ENCODE peak calls at places on chromosomes 3 and 15, in six cellular contexts. M is HEK293T, Q is 8988T, J is T-helper 2 cell, W is NCI-H460, R is upper lobe of right lung. U is an unnamed sample.

GRCh38 chr3:44175070-44175469 is 66.6 kb upstream of the TOPAZ1 start:
- DNase-seq in R (no peak), Q (no peak), W (no peak), J (no peak), M (no peak), U (no peak)

GRCh38 chr15:33846862-33847261 is 121.4 kb upstream of the CHRM5 start:
- DNase-seq in J (no peak), W (no peak), R (no peak), Q (no peak), M (no peak), U (no peak)

GRCh38 chr3:38348903-38349302 is 2.3 kb downstream of the XYLB start:
- DNase-seq in M (no peak), R (no peak), Q (no peak), W (no peak), J (no peak), U (no peak)

GRCh38 chr15:71812966-71813722 is 2.8 kb downstream of the NR2E3 start:
- DNase-seq in Q (no peak), R (no peak), J (no peak), W (no peak), M (no peak), U (no peak)

GRCh38 chr3:126983653-126984390 is 907 bp downstream of the PLXNA1 start:
- DNase-seq in W (no peak), Q (peak), M (peak), J (peak), R (peak), U (peak)

GRCh38 chr3:72560857-72561675 is 287.2 kb downstream of the SHQ1 start:
- DNase-seq in W (no peak), M (no peak), R (no peak), Q (no peak), J (no peak), U (no peak)

GRCh38 chr15:58698887-58699641 is 50.4 kb downstream of the ADAM10 start:
- DNase-seq in Q (no peak), R (no peak), W (no peak), J (no peak), M (no peak), U (no peak)

GRCh38 chr15:63678383-63678782 is 81.2 kb downstream of the FBXL22 start:
- DNase-seq in R (no peak), Q (no peak), M (no peak), W (no peak), J (no peak), U (no peak)

GRCh38 chr3:194485876-194486539 is 794 bp downstream of the ATP13A3 start:
- DNase-seq in J (peak), W (no peak), Q (peak), M (peak), R (peak), U (peak)

GRCh38 chr15:77497108-77497737 is 76.5 kb downstream of the HMG20A start:
- DNase-seq in M (peak), W (no peak), J (no peak), R (peak), Q (no peak), U (peak)

GRCh38 chr15:100340721-100341661 is 784 bp downstream of the ADAMTS17 start:
- DNase-seq in W (no peak), R (no peak), Q (no peak), M (peak), J (peak), U (no peak)

GRCh38 chr3:179182892-179183291 is 34.7 kb downstream of the PIK3CA start:
- DNase-seq in R (no peak), W (no peak), M (no peak), J (no peak), Q (no peak), U (no peak)

GRCh38 chr3:33063651-33064051 is 33.3 kb downstream of the GLB1 start:
- DNase-seq in W (no peak), J (peak), Q (no peak), R (no peak), M (no peak), U (no peak)

GRCh38 chr3:143445118-143445517 is 325.5 kb downstream of the CHST2 start:
- DNase-seq in R (no peak), W (no peak), J (no peak), Q (no peak), M (no peak), U (no peak)

GRCh38 chr15:68638953-68639500 is 60.2 kb downstream of the CORO2B start:
- DNase-seq in R (peak), W (no peak), Q (no peak), J (no peak), M (no peak), U (no peak)

GRCh38 chr3:160226026-160226739 is 961 bp downstream of the C3orf80 start:
- DNase-seq in W (no peak), R (no peak), M (peak), J (no peak), Q (no peak), U (peak)

GRCh38 chr3:172051310-172051956 is 12.1 kb downstream of the FNDC3B start:
- DNase-seq in R (no peak), J (no peak), Q (no peak), M (no peak), W (no peak), U (no peak)

GRCh38 chr3:189458536-189458935 is 172.7 kb upstream of the TP63 start:
- DNase-seq in R (no peak), J (no peak), W (no peak), M (peak), Q (no peak), U (peak)

GRCh38 chr15:36403351-36403750 is 176.1 kb upstream of the CDIN1 start:
- DNase-seq in R (no peak), J (no peak), W (no peak), Q (no peak), M (no peak), U (peak)

GRCh38 chr15:66644815-66645345 is 57.2 kb upstream of the SMAD6 start:
- DNase-seq in W (no peak), R (no peak), J (no peak), Q (no peak), M (no peak), U (no peak)

GRCh38 chr3:63228087-63228486 is 50.0 kb upstream of the SYNPR start:
- DNase-seq in R (no peak), Q (no peak), W (no peak), M (no peak), J (no peak), U (peak)

GRCh38 chr3:150783920-150784746 is 21.2 kb upstream of the SIAH2 start:
- DNase-seq in W (no peak), J (no peak), M (no peak), R (no peak), Q (no peak), U (no peak)

GRCh38 chr15:67501836-67502461 is 19.0 kb upstream of the C15orf61 start:
- DNase-seq in R (no peak), Q (no peak), J (no peak), M (no peak), W (no peak), U (peak)

GRCh38 chr3:150293401-150294001 is 114.6 kb upstream of the TSC22D2 start:
- DNase-seq in W (no peak), M (no peak), J (no peak), R (no peak), Q (no peak), U (peak)

GRCh38 chr3:184234224-184234623 is 4.8 kb downstream of the VWA5B2 start:
- DNase-seq in M (no peak), Q (peak), R (peak), W (no peak), J (no peak), U (peak)

GRCh38 chr3:170752571-170753155 is 117.3 kb downstream of the RPL22L1 start:
- DNase-seq in M (no peak), R (no peak), J (no peak), Q (no peak), W (no peak), U (no peak)

GRCh38 chr3:81643721-81644120 is 117.7 kb downstream of the GBE1 start:
- DNase-seq in Q (no peak), M (peak), R (no peak), W (no peak), J (no peak), U (peak)

GRCh38 chr15:79206940-79207339 is 75.6 kb upstream of the ANKRD34C start:
- DNase-seq in R (no peak), M (no peak), Q (no peak), J (no peak), W (no peak), U (no peak)

U was measured in NCI-H69.